ENCODE peak calls at places on chromosomes 12 and 14, in ten cellular contexts. R is spleen, J is esophagus squamous epithelium, U is transverse colon, F is tibial nerve, K is uterus, D is A549, B is heart left ventricle, W is breast epithelium, Y is endothelial cell of umbilical vein. H is an unnamed sample.

GRCh38 chr14:96417254-96417653 is 25.3 kb downstream of the AK7 start:
- DNase-seq in W (no peak), Y (no peak), F (no peak), B (no peak), R (no peak), K (no peak), J (no peak), D (no peak), U (no peak), H (no peak)

GRCh38 chr14:95098984-95099599 is 58.2 kb downstream of the DICER1 start:
- DNase-seq in D (peak; percentile 82), U (peak; percentile 63), Y (peak; percentile 25), J (no peak), F (peak; percentile 65), K (peak; percentile 54), B (no peak), R (no peak), W (peak; percentile 64), H (peak; percentile 63)

GRCh38 chr12:80770958-80771357 is 54.2 kb downstream of the MYF5 start:
- DNase-seq in B (no peak), F (no peak), D (no peak), K (no peak), R (no peak), Y (no peak), J (no peak), U (no peak), W (no peak), H (no peak)

GRCh38 chr12:12796171-12796570 is 10.7 kb downstream of the APOLD1 start:
- DNase-seq in U (no peak), D (no peak), W (no peak), Y (no peak), B (no peak), R (no peak), K (no peak), F (no peak), J (no peak), H (no peak)

GRCh38 chr12:132123970-132124765 is 20.0 kb downstream of the DDX51 start:
- DNase-seq in D (no peak), K (no peak), F (no peak), Y (no peak), B (no peak), J (no peak), U (no peak), W (no peak), R (no peak), H (no peak)

GRCh38 chr14:37595809-37596595 is 573 bp downstream of the TTC6 start:
- DNase-seq in U (peak; percentile 90), D (peak; percentile 89), W (peak; percentile 85), F (no peak), K (no peak), B (no peak), J (no peak), R (no peak), Y (no peak), H (peak; percentile 68)

GRCh38 chr12:21296751-21297406 is 37.8 kb downstream of the SLCO1A2 start:
- DNase-seq in B (no peak), K (no peak), D (peak; percentile 16), J (no peak), W (no peak), F (no peak), R (no peak), U (no peak), Y (peak; percentile 13), H (no peak)

GRCh38 chr12:117192057-117192456 is 1.8 kb upstream of the FBXO21 start:
- DNase-seq in Y (no peak), U (no peak), D (peak; percentile 43), K (no peak), F (no peak), W (no peak), J (no peak), B (no peak), R (no peak), H (peak; percentile 25)

GRCh38 chr12:31011746-31012567 is 61.7 kb upstream of the DDX11 start:
- DNase-seq in U (no peak), R (peak; percentile 71), B (no peak), W (no peak), D (no peak), Y (no peak), K (no peak), F (no peak), J (no peak), H (no peak)

GRCh38 chr12:116861331-116861730 is 19.9 kb downstream of the HRK start:
- DNase-seq in K (peak; percentile 31), D (no peak), U (peak; percentile 21), B (peak; percentile 72), Y (no peak), R (peak; percentile 82), W (no peak), J (no peak), F (no peak), H (no peak)

GRCh38 chr12:93825501-93825888 is 148.3 kb downstream of the CRADD start:
- DNase-seq in U (no peak), Y (no peak), F (no peak), D (no peak), B (no peak), W (no peak), K (no peak), R (no peak), J (no peak), H (no peak)

GRCh38 chr12:68883151-68883550 is 49.8 kb downstream of the CPM start:
- DNase-seq in J (no peak), B (no peak), Y (no peak), W (no peak), D (no peak), K (no peak), R (no peak), F (no peak), U (no peak), H (no peak)

GRCh38 chr12:47234576-47235141 is 154.9 kb upstream of the AMIGO2 start:
- DNase-seq in F (no peak), K (no peak), B (no peak), Y (no peak), D (peak; percentile 46), R (no peak), W (no peak), U (no peak), J (no peak), H (no peak)

GRCh38 chr14:24408764-24409163 is 10.0 kb downstream of the NYNRIN start:
- DNase-seq in J (no peak), F (no peak), K (no peak), W (no peak), Y (no peak), U (no peak), D (no peak), R (no peak), B (peak; percentile 51), H (no peak)

GRCh38 chr12:102562836-102563425 is 82.6 kb upstream of the IGF1 start:
- DNase-seq in W (no peak), R (no peak), J (no peak), Y (no peak), K (no peak), U (no peak), D (no peak), B (no peak), F (no peak), H (no peak)

DNA sequence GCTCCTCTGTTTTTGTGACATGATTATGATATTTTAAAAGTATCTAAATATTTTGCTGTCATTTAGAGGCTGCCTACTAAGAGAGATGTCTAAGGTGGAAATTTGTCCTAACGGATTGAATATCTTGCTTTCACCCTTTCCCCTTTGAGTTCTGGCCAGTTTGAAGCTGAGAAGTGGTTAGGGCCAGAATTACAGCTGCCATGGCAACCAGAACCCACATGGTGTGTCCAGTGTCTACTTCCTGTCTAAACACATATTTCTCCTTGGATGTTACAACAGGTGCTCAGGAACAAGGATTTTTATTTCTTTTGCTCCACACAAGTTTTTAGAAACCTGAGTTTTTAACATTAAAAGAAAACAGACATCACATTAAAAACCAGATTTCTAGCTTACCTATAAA is 335.1 kb upstream of the OR4E1 start:
- DNase-seq in F (no peak), K (no peak), W (no peak), B (no peak), Y (no peak), J (no peak), R (no peak), D (no peak), U (no peak), H (no peak)
- H3K27ac ChIP-seq in F (no peak overlapping the region), K (no peak overlapping the region), W (no peak overlapping the region), B (no peak overlapping the region), Y (no peak overlapping the region), J (no peak overlapping the region), R (no peak overlapping the region), D (no peak overlapping the region), U (no peak overlapping the region), H (no peak overlapping the region)

GRCh38 chr14:91354221-91354916 is 63.3 kb downstream of the CCDC88C start:
- DNase-seq in B (no peak), K (peak; percentile 58), W (no peak), U (no peak), Y (no peak), F (no peak), R (peak; percentile 43), J (no peak), D (no peak), H (no peak)

GRCh38 chr14:91357272-91357671 is 60.3 kb downstream of the CCDC88C start:
- DNase-seq in Y (no peak), K (no peak), J (no peak), U (no peak), F (no peak), B (no peak), D (no peak), W (no peak), R (peak; percentile 41), H (no peak)

GRCh38 chr14:91354979-91355685 is 62.5 kb downstream of the CCDC88C start:
- DNase-seq in K (no peak), F (no peak), J (no peak), Y (no peak), W (no peak), B (no peak), U (peak; percentile 53), D (no peak), R (peak; percentile 79), H (no peak)

GRCh38 chr14:91357731-91358319 is 59.8 kb downstream of the CCDC88C start:
- DNase-seq in K (no peak), W (no peak), R (peak; percentile 62), B (no peak), U (no peak), Y (no peak), F (no peak), D (no peak), J (no peak), H (no peak)

GRCh38 chr14:91356218-91356763 is 61.3 kb downstream of the CCDC88C start:
- DNase-seq in D (no peak), W (no peak), K (no peak), R (peak; percentile 79), J (no peak), B (no peak), U (no peak), F (no peak), Y (no peak), H (no peak)
- TF ChIP-seq POLR2A in D (no peak), W (no peak), K (no peak), R (no peak), J (no peak), B (no peak), U (no peak), F (no peak), Y (no peak), H (no peak)

GRCh38 chr14:50937800-50938199 is 6.5 kb downstream of the PYGL start:
- DNase-seq in J (no peak), F (no peak), D (no peak), B (no peak), U (no peak), K (no peak), W (no peak), Y (no peak), R (no peak), H (no peak)
- H3K27ac ChIP-seq in J (peak overlapping the region; percentile 7), F (peak overlapping the region; percentile 15), D (no peak overlapping the region), B (no peak overlapping the region), U (no peak overlapping the region), K (no peak overlapping the region), W (no peak overlapping the region), Y (no peak overlapping the region), R (peak overlapping the region; percentile 89), H (no peak overlapping the region)

GRCh38 chr14:89915114-89915878 is 39.2 kb downstream of the EFCAB11 start:
- DNase-seq in K (peak; percentile 62), B (no peak), W (no peak), Y (peak; percentile 79), D (peak; percentile 65), U (peak; percentile 65), F (peak; percentile 82), J (no peak), R (no peak), H (peak; percentile 67)
- TF ChIP-seq POLR2A in K (no peak), B (no peak), W (no peak), Y (no peak), D (no peak), U (no peak), F (no peak), J (no peak), R (no peak), H (no peak)

H was measured in stomach.